ENCODE peak calls at places on chromosomes 5 and 9, in seven cellular contexts. S is H1, A is HCT116, U is GM12878, R is K562, O is SK-N-SH, D is HepG2. X is an unnamed sample.

GRCh38 chr9:126617003-126617739 is 3.4 kb downstream of the LMX1B start:
- DNase-seq in S (no peak), A (no peak), U (no peak), R (no peak), O (peak), D (no peak), X (no peak)

GRCh38 chr9:135226369-135227050 is 139.0 kb downstream of the OLFM1 start:
- DNase-seq in S (no peak), A (no peak), U (no peak), R (no peak), O (no peak), D (no peak), X (no peak)

GRCh38 chr5:10209004-10209403 is 40.7 kb downstream of the ATPSCKMT start:
- DNase-seq in S (no peak), A (no peak), U (no peak), R (no peak), O (no peak), D (no peak), X (no peak)

GRCh38 chr5:40404613-40405012 is 275.1 kb upstream of the PTGER4 start:
- DNase-seq in S (no peak), A (no peak), U (no peak), R (no peak), O (no peak), D (no peak), X (no peak)

GRCh38 chr5:89313804-89314588 is 431.0 kb upstream of the MEF2C start:
- DNase-seq in S (no peak), A (peak), U (peak), R (peak), O (no peak), D (no peak), X (no peak)

GRCh38 chr5:52685621-52686370 is 101.9 kb upstream of the ITGA1 start:
- DNase-seq in S (no peak), A (no peak), U (no peak), R (no peak), O (no peak), D (no peak), X (peak)

GRCh38 chr9:81526587-81526986 is 162.8 kb downstream of the TLE1 start:
- DNase-seq in S (no peak), A (no peak), U (no peak), R (no peak), O (no peak), D (no peak), X (no peak)

GRCh38 chr5:171242521-171242920 is 66.5 kb upstream of the TLX3 start:
- DNase-seq in S (no peak), A (no peak), U (no peak), R (no peak), O (no peak), D (no peak), X (no peak)

GRCh38 chr9:120909904-120910303 is 16.7 kb downstream of the TRAF1 start:
- DNase-seq in S (no peak), A (no peak), U (no peak), R (no peak), O (no peak), D (no peak), X (no peak)

GRCh38 chr5:133372306-133373008 is 239.9 kb downstream of the FSTL4 start:
- DNase-seq in S (no peak), A (no peak), U (no peak), R (no peak), O (no peak), D (no peak), X (no peak)

GRCh38 chr9:6106576-6107339 is 91.3 kb upstream of the RANBP6 start:
- DNase-seq in S (peak), A (peak), U (peak), R (peak), O (peak), D (peak), X (peak)

DNA sequence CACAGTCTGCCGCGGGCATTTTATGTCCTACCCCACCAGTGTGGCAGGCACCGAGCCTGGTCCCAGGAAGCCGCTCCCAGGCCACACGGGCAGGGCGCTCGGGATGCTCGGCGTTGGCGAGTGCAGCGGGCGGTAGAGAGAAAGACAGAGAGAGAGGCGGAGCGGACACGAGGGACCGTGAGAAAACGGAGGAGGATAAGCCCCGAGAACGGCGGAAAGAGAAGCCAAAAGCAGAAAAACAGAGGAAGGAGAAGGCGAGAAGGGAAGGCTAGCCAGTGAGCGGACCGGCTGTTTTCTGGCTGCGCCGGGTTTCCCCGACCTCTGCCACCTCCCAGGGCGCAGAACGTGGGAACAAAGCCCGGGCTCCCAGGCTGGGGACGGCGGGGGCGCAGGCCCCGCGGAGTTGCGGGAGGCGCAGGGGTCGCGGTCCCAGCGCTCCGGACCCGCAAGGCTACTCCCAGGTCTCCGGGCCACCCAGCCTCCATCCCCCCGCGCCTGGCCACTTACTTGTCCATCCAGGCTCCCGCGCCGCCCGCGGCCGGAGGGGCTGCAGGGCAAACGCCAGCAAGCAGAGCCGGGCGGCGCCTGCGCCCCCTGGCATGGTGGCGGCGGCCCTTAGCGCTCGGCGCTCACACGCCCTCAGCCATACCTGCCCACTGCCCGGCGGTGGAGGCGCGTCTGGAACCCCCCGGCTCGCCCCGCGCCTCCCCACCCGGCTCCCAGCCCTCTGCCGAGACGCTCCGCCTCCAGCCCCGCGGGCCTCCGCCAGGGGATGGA is at the start of gene ADAM19:
- DNase-seq in S (peak), A (no peak), U (no peak), R (peak), O (peak), D (no peak), X (no peak)
- TF ChIP-seq JUND in S (no peak), A (no peak), U (no peak), R (no peak), O (no peak), D (no peak), X (no peak)

GRCh38 chr9:137240321-137240840 is 706 bp upstream of the TUBB4B start:
- DNase-seq in S (no peak), A (no peak), U (no peak), R (peak), O (peak), D (no peak), X (no peak)
- TF ChIP-seq JUND in S (no peak), A (no peak), U (no peak), R (no peak), O (no peak), D (peak), X (no peak)

GRCh38 chr5:180090098-180090768 is 18.7 kb upstream of the RNF130 start:
- DNase-seq in S (peak), A (peak), U (no peak), R (peak), O (peak), D (peak), X (peak)

GRCh38 chr5:180093651-180094382 is 22.3 kb upstream of the RNF130 start:
- DNase-seq in S (no peak), A (no peak), U (no peak), R (peak), O (no peak), D (no peak), X (no peak)

GRCh38 chr5:180088561-180088960 is 17.0 kb upstream of the RNF130 start:
- DNase-seq in S (no peak), A (no peak), U (no peak), R (no peak), O (no peak), D (no peak), X (no peak)

GRCh38 chr5:180093241-180093640 is 21.7 kb upstream of the RNF130 start:
- DNase-seq in S (no peak), A (no peak), U (no peak), R (no peak), O (no peak), D (no peak), X (no peak)

GRCh38 chr5:180090769-180091546 is 19.4 kb upstream of the RNF130 start:
- DNase-seq in S (no peak), A (peak), U (no peak), R (no peak), O (no peak), D (peak), X (no peak)
- TF ChIP-seq JUND in S (no peak), A (no peak), U (no peak), R (no peak), O (no peak), D (no peak), X (no peak)

GRCh38 chr5:121667292-121667691 is 184.4 kb upstream of the FTMT start:
- DNase-seq in S (no peak), A (no peak), U (no peak), R (no peak), O (no peak), D (no peak), X (no peak)
- TF ChIP-seq JUND in S (no peak), A (no peak), U (no peak), R (no peak), O (no peak), D (no peak), X (no peak)

DNA sequence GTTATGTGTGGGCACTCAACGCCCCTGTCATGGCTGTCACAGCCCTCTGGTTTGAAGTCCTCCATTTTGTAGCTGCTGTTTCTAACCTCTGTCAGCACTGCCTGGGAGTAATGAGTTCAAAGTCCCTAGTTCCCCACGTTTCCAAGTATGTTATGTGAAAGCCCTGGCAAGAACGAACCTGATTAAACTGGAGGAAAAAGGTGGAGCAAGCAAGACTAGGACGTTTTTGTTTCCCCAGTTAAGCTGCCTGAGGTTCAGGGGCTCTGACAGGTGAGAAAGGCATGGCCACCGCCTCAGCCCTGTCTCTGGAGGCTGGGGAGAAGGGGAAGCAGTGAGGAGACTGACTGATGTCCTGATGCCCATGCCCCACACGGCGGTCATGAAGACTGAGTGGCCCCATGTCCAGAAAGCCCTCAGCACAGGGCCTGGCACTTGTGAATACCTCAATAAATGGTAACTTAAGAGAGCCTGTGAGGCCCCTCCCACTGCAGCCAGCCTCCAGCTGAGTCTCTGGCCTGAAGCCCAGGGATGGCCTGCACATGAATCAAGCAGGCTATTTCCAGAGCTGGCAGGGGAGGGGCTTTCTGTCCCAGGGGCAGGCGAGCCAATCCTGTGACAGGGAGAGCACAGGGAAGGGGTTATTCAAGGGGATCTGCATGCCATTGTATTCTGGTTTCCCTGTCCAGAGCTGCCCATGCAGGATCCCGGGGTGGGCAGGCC is 61.8 kb downstream of the PFDN1 start:
- DNase-seq in S (no peak), A (peak), U (no peak), R (peak), O (peak), D (peak), X (peak)
- TF ChIP-seq JUND in S (no peak), A (no peak), U (no peak), R (no peak), O (peak), D (no peak), X (no peak)

GRCh38 chr5:173855162-173855994 is 32.8 kb upstream of the CPEB4 start:
- DNase-seq in S (no peak), A (no peak), U (no peak), R (peak), O (no peak), D (no peak), X (no peak)
- TF ChIP-seq JUND in S (no peak), A (no peak), U (no peak), R (peak), O (no peak), D (no peak), X (no peak)